ENCODE peak calls at places on chromosome 1, in four cellular contexts. R is thyroid gland, G is sciatic nerve, K is bronchial epithelial cell. F is an unnamed sample.

GRCh38 chr1:183907106-183907505 is 102.2 kb downstream of the RGL1 start:
- DNase-seq in R (no peak), G (no peak), K (no peak), F (no peak)

GRCh38 chr1:112110031-112110430 is 120.6 kb upstream of the KCND3 start:
- DNase-seq in R (peak; percentile 2), G (no peak), K (peak; percentile 52), F (no peak)

GRCh38 chr1:151106891-151107290 is 36.3 kb downstream of the GABPB2 start:
- DNase-seq in R (no peak), G (no peak), K (peak; percentile 61), F (no peak)

GRCh38 chr1:119647228-119647733 is 785 bp downstream of the ZNF697 start:
- DNase-seq in R (peak; percentile 19), G (no peak), K (no peak), F (no peak)

GRCh38 chr1:180935326-180936109 is 22.8 kb downstream of the KIAA1614 start:
- DNase-seq in R (no peak), G (no peak), K (no peak), F (peak; percentile 71)

GRCh38 chr1:150579955-150580642 is 689 bp upstream of the MCL1 start:
- DNase-seq in R (no peak), G (no peak), K (no peak), F (no peak)

GRCh38 chr1:2121071-2121691 is 71.0 kb downstream of the PRKCZ start:
- DNase-seq in R (no peak), G (no peak), K (peak; percentile 6), F (no peak)

GRCh38 chr1:40636777-40637176 is 28.7 kb downstream of the RIMS3 start:
- DNase-seq in R (no peak), G (peak; percentile 45), K (no peak), F (no peak)

GRCh38 chr1:196464545-196464944 is 143.7 kb downstream of the KCNT2 start:
- DNase-seq in R (peak; percentile 15), G (no peak), K (no peak), F (no peak)

GRCh38 chr1:29245876-29246275 is 9.6 kb downstream of the PTPRU start:
- DNase-seq in R (peak; percentile 15), G (no peak), K (peak; percentile 50), F (peak; percentile 55)

GRCh38 chr1:203069028-203069804 is 16.6 kb downstream of the MYOG start:
- DNase-seq in R (no peak), G (no peak), K (no peak), F (no peak)

GRCh38 chr1:191405417-191405816 is 752.8 kb upstream of the RGS18 start:
- DNase-seq in R (no peak), G (no peak), K (no peak), F (no peak)

GRCh38 chr1:225412803-225413338 is 15.0 kb downstream of the LBR start:
- DNase-seq in R (no peak), G (no peak), K (no peak), F (peak; percentile 91)

GRCh38 chr1:68213843-68214242 is 18.5 kb downstream of the WLS start:
- DNase-seq in R (peak; percentile 67), G (peak; percentile 76), K (peak; percentile 74), F (peak; percentile 82)

GRCh38 chr1:115674011-115674410 is 32.2 kb downstream of the VANGL1 start:
- DNase-seq in R (no peak), G (no peak), K (no peak), F (no peak)

GRCh38 chr1:245999697-246000637 is 507.1 kb downstream of the SMYD3 start:
- DNase-seq in R (no peak), G (no peak), K (no peak), F (no peak)

GRCh38 chr1:157226739-157227138 is 88.5 kb upstream of the ETV3 start:
- DNase-seq in R (no peak), G (no peak), K (no peak), F (no peak)

GRCh38 chr1:19006837-19007271 is 50.4 kb upstream of the IFFO2 start:
- DNase-seq in R (no peak), G (no peak), K (no peak), F (no peak)

GRCh38 chr1:71667224-71667623 is 586.4 kb upstream of the ZRANB2 start:
- DNase-seq in R (no peak), G (no peak), K (peak; percentile 15), F (no peak)

GRCh38 chr1:226736908-226737818 is 1.9 kb downstream of the ITPKB start:
- DNase-seq in R (peak; percentile 32), G (peak; percentile 71), K (peak; percentile 18), F (no peak)